ENCODE peak calls at places on chromosomes 2 and 18, in seven cellular contexts. N is spleen, B is stomach, P is GM12878, X is HCT116, H is sigmoid colon, G is K562. R is an unnamed sample.

GRCh38 chr2:150490466-150490865 is 3.0 kb upstream of the RND3 start:
- DNase-seq in N (no peak), B (no peak), P (no peak), X (no peak), H (no peak), G (no peak), R (no peak)

GRCh38 chr2:219228026-219228744 is 1.3 kb downstream of the ATG9A start:
- DNase-seq in N (no peak), B (no peak), P (no peak), X (no peak), H (no peak), G (peak; percentile 24), R (no peak)

GRCh38 chr2:69389271-69389670 is 2.2 kb upstream of the GFPT1 start:
- DNase-seq in N (no peak), B (no peak), P (no peak), X (no peak), H (no peak), G (no peak), R (no peak)

GRCh38 chr18:39667905-39668304 is 2102.3 kb upstream of the CELF4 start:
- DNase-seq in N (no peak), B (no peak), P (no peak), X (no peak), H (no peak), G (no peak), R (no peak)

GRCh38 chr2:206867006-206867405 is 72.3 kb upstream of the CPO start:
- DNase-seq in N (no peak), B (no peak), P (no peak), X (no peak), H (no peak), G (no peak), R (no peak)

GRCh38 chr2:56522605-56523089 is 338.9 kb downstream of the CCDC85A start:
- DNase-seq in N (no peak), B (peak; percentile 41), P (no peak), X (no peak), H (no peak), G (no peak), R (no peak)

GRCh38 chr2:45908316-45909150 is 257.1 kb downstream of the PRKCE start:
- DNase-seq in N (no peak), B (no peak), P (no peak), X (no peak), H (no peak), G (no peak), R (no peak)

GRCh38 chr2:97765933-97766332 is 52.6 kb downstream of the ZAP70 start:
- DNase-seq in N (no peak), B (no peak), P (no peak), X (no peak), H (no peak), G (no peak), R (no peak)

GRCh38 chr2:23912054-23912453 is 14.9 kb downstream of the ATAD2B start:
- DNase-seq in N (no peak), B (no peak), P (no peak), X (peak; percentile 37), H (no peak), G (no peak), R (no peak)

GRCh38 chr18:10033038-10033437 is 119.2 kb downstream of the VAPA start:
- DNase-seq in N (no peak), B (peak; percentile 22), P (no peak), X (no peak), H (no peak), G (no peak), R (no peak)

GRCh38 chr2:70393881-70394280 is 92.0 kb upstream of the FAM136A start:
- DNase-seq in N (no peak), B (no peak), P (no peak), X (no peak), H (no peak), G (no peak), R (no peak)

GRCh38 chr2:20156826-20157605 is 67.9 kb downstream of the SDC1 start:
- DNase-seq in N (no peak), B (no peak), P (peak; percentile 47), X (no peak), H (no peak), G (no peak), R (peak; percentile 36)

GRCh38 chr18:58721586-58722160 is 50.4 kb downstream of the MALT1 start:
- DNase-seq in N (no peak), B (no peak), P (no peak), X (no peak), H (no peak), G (no peak), R (no peak)

GRCh38 chr2:18483896-18484295 is 76.6 kb downstream of the RDH14 start:
- DNase-seq in N (no peak), B (no peak), P (no peak), X (no peak), H (peak; percentile 83), G (no peak), R (no peak)

GRCh38 chr18:9025104-9025838 is 77.2 kb upstream of the NDUFV2 start:
- DNase-seq in N (no peak), B (no peak), P (no peak), X (peak; percentile 89), H (no peak), G (no peak), R (no peak)

GRCh38 chr2:219252084-219252483 is 959 bp upstream of the TUBA4B start:
- DNase-seq in N (no peak), B (peak; percentile 40), P (no peak), X (no peak), H (no peak), G (no peak), R (peak; percentile 31)

GRCh38 chr2:61109291-61109690 is 43.6 kb downstream of the SANBR start:
- DNase-seq in N (no peak), B (no peak), P (no peak), X (no peak), H (no peak), G (no peak), R (no peak)

GRCh38 chr2:234191819-234192407 is 141.4 kb downstream of the SPP2 start:
- DNase-seq in N (no peak), B (no peak), P (no peak), X (peak; percentile 22), H (no peak), G (no peak), R (no peak)

GRCh38 chr2:27356382-27357181 is at the start of gene GTF3C2:
- DNase-seq in N (peak; percentile 97), B (peak; percentile 95), P (peak; percentile 88), X (peak; percentile 98), H (peak; percentile 97), G (peak; percentile 90), R (peak; percentile 95)
- TF ChIP-seq POLR2A in N (peak; percentile 30), B (no peak), P (peak; percentile 81), X (no peak), H (no peak), G (peak; percentile 88), R (peak; percentile 54)

GRCh38 chr2:10325278-10326145 is 22.8 kb downstream of the HPCAL1 start:
- DNase-seq in N (no peak), B (no peak), P (no peak), X (no peak), H (peak; percentile 48), G (no peak), R (peak; percentile 44)
- TF ChIP-seq POLR2AphosphoS5 in N (peak; percentile 32), B (no peak), P (no peak), X (no peak), H (no peak), G (no peak), R (no peak)

GRCh38 chr2:149020432-149020851 is 18.1 kb upstream of the LYPD6B start:
- DNase-seq in N (no peak), B (peak; percentile 61), P (peak; percentile 88), X (no peak), H (no peak), G (no peak), R (peak; percentile 60)

GRCh38 chr2:149015926-149016563 is 22.5 kb upstream of the LYPD6B start:
- DNase-seq in N (no peak), B (no peak), P (no peak), X (no peak), H (no peak), G (no peak), R (no peak)

GRCh38 chr2:149018971-149019370 is 19.5 kb upstream of the LYPD6B start:
- DNase-seq in N (no peak), B (no peak), P (no peak), X (no peak), H (no peak), G (no peak), R (no peak)

GRCh38 chr2:149019768-149020167 is 18.7 kb upstream of the LYPD6B start:
- DNase-seq in N (no peak), B (no peak), P (peak; percentile 54), X (no peak), H (no peak), G (no peak), R (no peak)

DNA sequence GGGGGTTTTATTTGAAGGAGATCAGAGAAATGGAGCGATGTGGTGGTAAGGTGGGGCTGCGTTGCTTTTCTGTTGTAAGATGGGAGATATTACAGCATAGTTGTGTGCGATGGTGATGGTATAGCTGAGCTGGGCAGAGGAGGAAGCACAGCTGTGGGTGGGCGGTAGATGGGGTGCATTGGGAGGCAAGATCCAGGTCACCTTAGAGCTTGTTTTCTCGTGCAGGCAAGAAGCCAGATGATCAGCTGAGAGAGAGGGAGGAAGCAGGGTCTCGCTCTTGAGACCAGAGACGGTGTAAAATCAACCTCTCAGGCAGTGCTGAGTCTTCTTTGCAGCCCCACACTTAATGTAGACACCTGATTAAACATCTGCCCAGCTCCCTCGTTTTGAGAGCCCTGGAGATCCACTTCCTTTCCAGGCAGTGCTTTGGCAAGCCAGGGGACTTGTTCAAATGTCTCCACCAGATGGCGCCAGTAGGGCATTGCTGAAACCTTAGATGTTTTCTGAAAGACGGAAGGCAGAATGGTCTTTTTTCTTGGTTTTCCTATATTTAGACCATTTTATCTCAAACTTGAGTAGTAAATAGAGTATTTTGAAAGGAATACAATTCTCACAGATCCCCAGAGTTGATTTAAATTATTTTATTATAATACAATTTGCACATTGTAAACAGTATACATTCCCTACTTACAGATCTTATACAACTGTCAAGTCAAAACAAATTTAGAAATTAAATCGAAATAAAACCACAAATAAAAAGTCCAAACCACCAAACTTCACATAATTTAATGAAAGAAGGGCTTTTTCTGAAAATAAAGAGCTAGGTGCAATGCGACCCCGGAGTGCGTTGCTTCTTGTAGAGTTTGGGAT is 21.1 kb upstream of the LYPD6B start:
- DNase-seq in N (peak; percentile 83), B (peak; percentile 86), P (peak; percentile 53), X (peak; percentile 54), H (peak; percentile 82), G (peak; percentile 82), R (peak; percentile 83)
- TF ChIP-seq CTCF in N (peak; percentile 92), B (no peak), P (peak; percentile 87), X (peak; percentile 86), H (peak; percentile 69), G (peak; percentile 84), R (peak; percentile 89)

GRCh38 chr2:232278534-232278933 is 100.0 kb upstream of the ALPP start:
- DNase-seq in N (no peak), B (no peak), P (no peak), X (no peak), H (peak; percentile 9), G (no peak), R (no peak)

GRCh38 chr2:232275670-232276069 is 102.9 kb upstream of the ALPP start:
- DNase-seq in N (no peak), B (no peak), P (no peak), X (no peak), H (no peak), G (no peak), R (peak; percentile 26)

GRCh38 chr2:232276739-232277313 is 101.7 kb upstream of the ALPP start:
- DNase-seq in N (no peak), B (no peak), P (no peak), X (no peak), H (peak; percentile 33), G (no peak), R (no peak)

GRCh38 chr2:232273903-232274598 is 104.5 kb upstream of the ALPP start:
- DNase-seq in N (no peak), B (no peak), P (no peak), X (no peak), H (peak; percentile 22), G (no peak), R (no peak)

GRCh38 chr2:232276084-232276738 is 102.3 kb upstream of the ALPP start:
- DNase-seq in N (no peak), B (no peak), P (no peak), X (no peak), H (peak; percentile 28), G (no peak), R (peak; percentile 25)
- TF ChIP-seq POLR2A in N (no peak), B (no peak), P (no peak), X (no peak), H (no peak), G (no peak), R (no peak)